ENCODE peak calls at places on chromosomes 16 and 17, in four cellular contexts. Y, L, J and Z are unnamed samples.

GRCh38 chr16:89146211-89147005 is 25.1 kb upstream of the CDH15 start:
- DNase-seq in Y (no peak), J (no peak), L (no peak), Z (no peak)

GRCh38 chr16:8611886-8612595 is 9.5 kb upstream of the METTL22 start:
- DNase-seq in L (peak), Y (no peak), J (no peak), Z (no peak)

GRCh38 chr16:85936761-85937343 is 37.9 kb downstream of the IRF8 start:
- DNase-seq in L (no peak), Y (peak), J (no peak), Z (no peak)

GRCh38 chr17:48239603-48239995 is 132.0 kb downstream of the SNX11 start:
- DNase-seq in L (no peak), Y (no peak), J (no peak), Z (no peak)

GRCh38 chr17:54099221-54099620 is 276.5 kb downstream of the KIF2B start:
- DNase-seq in J (no peak), L (no peak), Y (no peak), Z (no peak)

GRCh38 chr17:17141860-17142552 is 64.1 kb downstream of the PLD6 start:
- DNase-seq in L (peak), J (peak), Y (no peak), Z (no peak)

GRCh38 chr17:31415004-31415454 is 23.6 kb downstream of the RAB11FIP4 start:
- DNase-seq in L (no peak), Y (no peak), J (no peak), Z (no peak)

GRCh38 chr17:45977976-45978626 is 20.9 kb upstream of the STH start:
- DNase-seq in Y (no peak), J (no peak), L (no peak), Z (no peak)

GRCh38 chr16:57169327-57169726 is 16.5 kb downstream of the PSME3IP1 start:
- DNase-seq in L (no peak), Y (no peak), J (no peak), Z (no peak)

GRCh38 chr17:15947331-15947730 is 2.4 kb downstream of the ADORA2B start:
- DNase-seq in L (peak), Y (no peak), J (no peak), Z (peak)

GRCh38 chr16:89918453-89919347 is at the start of gene MC1R:
- DNase-seq in Y (no peak), J (peak), L (peak), Z (no peak)

GRCh38 chr16:17411263-17411662 is 59.5 kb downstream of the XYLT1 start:
- DNase-seq in L (no peak), J (no peak), Y (no peak), Z (no peak)

GRCh38 chr17:64393000-64393402 is 2.3 kb upstream of the PECAM1 start:
- DNase-seq in Y (no peak), J (no peak), L (no peak), Z (no peak)

GRCh38 chr17:64281962-64282752 is 19.1 kb upstream of the TEX2 start:
- DNase-seq in J (peak), L (peak), Y (peak), Z (peak)

GRCh38 chr17:75844530-75845057 is 390 bp upstream of the UNC13D start:
- DNase-seq in J (no peak), Y (no peak), L (no peak), Z (peak)

GRCh38 chr17:60135951-60136666 is 13.7 kb upstream of the CA4 start:
- DNase-seq in L (no peak), Y (no peak), J (peak), Z (no peak)

GRCh38 chr17:7440113-7440822 is 956 bp downstream of the FGF11 start:
- DNase-seq in Y (no peak), J (no peak), L (no peak), Z (no peak)

GRCh38 chr17:36749493-36749892 is 148.1 kb downstream of the MRM1 start:
- DNase-seq in J (no peak), L (no peak), Y (no peak), Z (no peak)

GRCh38 chr17:58756246-58757161 is 850 bp downstream of the PPM1E start:
- DNase-seq in Y (no peak), J (peak), L (peak), Z (no peak)

GRCh38 chr16:74309789-74310781 is 13.5 kb downstream of the PSMD7 start:
- DNase-seq in Y (no peak), J (peak), L (peak), Z (peak)

GRCh38 chr16:84753412-84754325 is 53.9 kb downstream of the USP10 start:
- DNase-seq in Y (no peak), L (no peak), J (no peak), Z (no peak)

GRCh38 chr16:26316683-26317464 is 625.1 kb downstream of the HS3ST4 start:
- DNase-seq in L (no peak), J (peak), Y (no peak), Z (no peak)

GRCh38 chr16:49022351-49022963 is 259.2 kb downstream of the CBLN1 start:
- DNase-seq in J (no peak), L (no peak), Y (no peak), Z (peak)

GRCh38 chr16:12543700-12544476 is 259.8 kb downstream of the CPPED1 start:
- DNase-seq in L (no peak), J (no peak), Y (no peak), Z (no peak)

GRCh38 chr17:31537558-31537957 is 146.1 kb downstream of the RAB11FIP4 start:
- DNase-seq in L (peak), Y (no peak), J (no peak), Z (peak)

GRCh38 chr16:82031116-82032084 is 3.7 kb upstream of the HSD17B2 start:
- DNase-seq in L (peak), Y (no peak), J (peak), Z (peak)

GRCh38 chr17:72588961-72589360 is 468.1 kb downstream of the SOX9 start:
- DNase-seq in L (no peak), Y (no peak), J (no peak), Z (peak)

GRCh38 chr17:65099941-65100315 is 37.2 kb upstream of the RGS9 start:
- DNase-seq in J (no peak), L (peak), Y (peak), Z (peak)

GRCh38 chr17:55023626-55024025 is 55.1 kb downstream of the STXBP4 start:
- DNase-seq in Y (no peak), L (peak), J (no peak), Z (no peak)

GRCh38 chr17:15260376-15261062 is 4.6 kb downstream of the PMP22 start:
- DNase-seq in Y (peak), J (peak), L (peak), Z (peak)

GRCh38 chr17:56891751-56892150 is 22.1 kb downstream of the TRIM25 start:
- DNase-seq in Y (peak), J (peak), L (no peak), Z (no peak)
- TF ChIP-seq CTCF in Y (peak), J (peak), L (peak), Z (no peak)

GRCh38 chr17:51580869-51581268 is 320.5 kb downstream of the UTP18 start:
- DNase-seq in Y (no peak), J (no peak), L (no peak), Z (no peak)

GRCh38 chr17:51590071-51590470 is 329.7 kb downstream of the UTP18 start:
- DNase-seq in J (no peak), L (no peak), Y (no peak), Z (no peak)

GRCh38 chr17:51588063-51588462 is 327.7 kb downstream of the UTP18 start:
- DNase-seq in Y (no peak), J (no peak), L (no peak), Z (no peak)

GRCh38 chr17:51585514-51586104 is 325.3 kb downstream of the UTP18 start:
- DNase-seq in J (peak), L (no peak), Y (no peak), Z (peak)
- TF ChIP-seq CTCF in J (peak), L (no peak), Y (no peak), Z (peak)

GRCh38 chr17:2089021-2089422 is 34.1 kb downstream of the HIC1 start:
- DNase-seq in L (peak), J (no peak), Y (no peak), Z (no peak)

GRCh38 chr17:2090210-2090641 is 35.3 kb downstream of the HIC1 start:
- DNase-seq in J (no peak), Y (no peak), L (no peak), Z (no peak)

GRCh38 chr17:2093349-2093748 is 38.4 kb downstream of the HIC1 start:
- DNase-seq in J (no peak), Y (no peak), L (no peak), Z (no peak)

GRCh38 chr17:2092253-2092652 is 37.4 kb downstream of the HIC1 start:
- DNase-seq in L (no peak), J (no peak), Y (no peak), Z (no peak)

GRCh38 chr17:2090804-2091534 is 36.1 kb downstream of the HIC1 start:
- DNase-seq in Y (no peak), J (peak), L (peak), Z (peak)
- TF ChIP-seq CTCF in Y (no peak), J (no peak), L (peak), Z (no peak)

GRCh38 chr16:10931977-10932632 is 10.2 kb downstream of the DEXI start:
- DNase-seq in J (no peak), Y (no peak), L (no peak), Z (no peak)

GRCh38 chr16:10932959-10933710 is 9.1 kb downstream of the DEXI start:
- DNase-seq in L (no peak), Y (no peak), J (no peak), Z (no peak)

GRCh38 chr16:10929853-10930754 is 12.2 kb downstream of the DEXI start:
- DNase-seq in Y (no peak), L (no peak), J (no peak), Z (no peak)

GRCh38 chr16:10931133-10931532 is 11.1 kb downstream of the DEXI start:
- DNase-seq in J (no peak), L (no peak), Y (no peak), Z (no peak)

GRCh38 chr16:10930755-10931093 is 11.5 kb downstream of the DEXI start:
- DNase-seq in L (no peak), Y (no peak), J (no peak), Z (no peak)
- TF ChIP-seq CTCF in L (no peak), Y (no peak), J (no peak), Z (no peak)

DNA sequence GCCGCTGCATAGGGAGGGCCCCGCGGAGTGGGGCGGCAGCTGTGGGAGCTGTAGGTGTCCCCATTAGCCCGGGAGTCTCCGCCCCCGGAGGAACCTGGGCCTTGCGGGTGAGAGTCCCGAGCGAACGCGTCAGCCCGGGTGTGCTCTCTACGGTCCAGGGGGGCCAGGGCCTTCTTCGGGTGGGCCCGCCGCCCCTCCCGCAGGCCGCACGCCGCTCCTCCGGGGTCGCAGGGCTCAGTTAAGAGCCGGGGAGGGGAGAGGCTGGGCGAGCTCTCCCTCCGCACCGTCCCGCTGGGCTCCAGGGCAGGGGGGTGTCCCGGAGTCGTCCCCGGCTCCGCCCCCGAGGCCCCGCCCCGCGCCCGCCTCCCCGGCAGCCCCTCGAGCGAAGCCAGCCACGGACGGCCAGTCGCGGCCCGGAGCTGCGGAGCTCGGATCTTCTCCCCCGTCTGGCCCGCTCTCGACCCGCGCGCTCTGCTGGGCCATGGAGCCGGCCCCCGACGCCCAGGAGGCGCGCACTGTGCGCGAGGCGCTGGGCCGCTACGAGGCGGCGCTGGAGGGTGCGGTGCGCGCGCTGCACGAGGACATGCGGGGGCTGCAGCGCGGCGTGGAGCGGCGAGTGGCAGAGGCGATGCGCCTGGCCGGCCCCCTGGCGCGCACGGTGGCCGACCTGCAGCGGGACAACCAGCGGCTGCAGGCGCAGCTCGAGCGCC is at the start of gene SMTNL2:
- DNase-seq in J (peak), L (no peak), Y (no peak), Z (no peak)
- TF ChIP-seq CTCF in J (no peak), L (no peak), Y (no peak), Z (no peak)

GRCh38 chr16:47928008-47928407 is 227.8 kb downstream of the ABCC12 start:
- DNase-seq in J (no peak), L (peak), Y (no peak), Z (peak)
- TF ChIP-seq CTCF in J (no peak), L (no peak), Y (no peak), Z (no peak)

DNA sequence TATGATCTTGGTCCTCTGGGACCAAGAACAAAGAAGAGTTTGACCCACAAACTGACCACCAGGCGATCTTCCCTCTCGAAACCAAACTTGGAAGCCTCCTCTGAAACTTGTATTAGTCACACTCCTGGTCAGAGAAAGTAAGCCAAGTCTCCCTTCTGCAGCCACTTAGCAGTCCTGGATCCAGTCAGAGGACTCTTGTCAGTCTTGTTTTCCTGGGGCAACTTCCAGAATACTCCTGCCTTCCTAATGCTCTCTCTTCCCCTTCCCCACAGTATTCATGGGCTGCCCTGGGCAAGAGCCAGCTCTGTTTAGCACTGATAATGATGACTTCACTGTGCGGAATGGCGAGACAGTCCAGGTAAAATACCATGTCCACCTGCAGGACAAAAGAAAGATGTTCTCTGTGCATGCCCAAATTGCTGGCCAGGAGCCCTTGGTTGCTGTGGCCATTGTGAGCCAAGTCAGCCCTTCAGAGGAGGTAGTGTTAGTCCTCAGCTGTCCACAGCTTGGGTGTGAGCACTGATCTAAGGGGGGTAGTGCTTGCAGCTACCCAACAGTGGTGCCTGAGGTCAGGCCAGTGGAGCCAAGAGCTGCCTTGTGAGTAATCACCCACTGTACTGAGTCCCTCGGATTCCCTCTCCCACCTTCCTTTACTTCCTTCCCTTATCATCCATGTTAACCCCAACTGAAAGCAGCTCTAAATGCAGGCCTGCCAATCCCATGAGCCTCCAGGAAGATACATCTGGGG is 31.2 kb downstream of the CDH3 start:
- DNase-seq in J (no peak), Y (no peak), L (no peak), Z (peak)
- TF ChIP-seq CTCF in J (no peak), Y (no peak), L (no peak), Z (no peak)